ENCODE peak calls at places on chromosome 6, in four cellular contexts. O is iPS DF 6.9, F is SIG-M5, Z is colonic mucosa. M is an unnamed sample.

GRCh38 chr6:66264376-66264775 is 557.4 kb upstream of the EYS start:
- DNase-seq in O (no peak), F (no peak), Z (no peak), M (no peak)

GRCh38 chr6:140101367-140101766 is 726.9 kb upstream of the CITED2 start:
- DNase-seq in O (no peak), F (no peak), Z (no peak), M (no peak)

GRCh38 chr6:163780993-163781392 is 366.5 kb downstream of the QKI start:
- DNase-seq in O (no peak), F (no peak), Z (no peak), M (no peak)

GRCh38 chr6:124334359-124334758 is 530.7 kb downstream of the NKAIN2 start:
- DNase-seq in O (no peak), F (no peak), Z (no peak), M (no peak)

GRCh38 chr6:107624541-107624940 is 134.6 kb downstream of the SOBP start:
- DNase-seq in O (no peak), F (no peak), Z (no peak), M (no peak)

GRCh38 chr6:131643262-131643631 is 6.1 kb downstream of the ENPP3 start:
- DNase-seq in O (no peak), F (no peak), Z (peak), M (no peak)

GRCh38 chr6:117504478-117505144 is 22.1 kb downstream of the DCBLD1 start:
- DNase-seq in O (no peak), F (no peak), Z (peak), M (no peak)

GRCh38 chr6:138311268-138311667 is 66.4 kb upstream of the SMIM28 start:
- DNase-seq in O (no peak), F (no peak), Z (no peak), M (no peak)

GRCh38 chr6:7260291-7261029 is 52.5 kb downstream of the SSR1 start:
- DNase-seq in O (no peak), F (no peak), Z (peak), M (no peak)

GRCh38 chr6:108714012-108714773 is 134.0 kb upstream of the ARMC2 start:
- DNase-seq in O (no peak), F (no peak), Z (peak), M (no peak)

GRCh38 chr6:136901212-136901784 is 20.8 kb upstream of the SLC35D3 start:
- DNase-seq in O (no peak), F (no peak), Z (no peak), M (no peak)